ENCODE peak calls at places on chromosome 1, in nine cellular contexts. N is left ventricle myocardium inferior, K is hepatocyte, G is right atrium auricular region, X is tibial nerve, R is A549, Y is HL-60, J is uterus, I is IMR-90. L is an unnamed sample.
A peak's percentile ranks its signal among the peaks of the same experiment; 100 is the strongest.

GRCh38 chr1:223711173-223711572 is 1.2 kb upstream of the CAPN2 start:
- DNase-seq in R (no peak), N (no peak), G (no peak), Y (no peak), J (no peak), I (peak; percentile 60), X (peak; percentile 33), K (no peak), L (no peak)

GRCh38 chr1:39936724-39937491 is 18.0 kb upstream of the MFSD2A start:
- DNase-seq in R (no peak), Y (peak; percentile 89), X (peak; percentile 14), I (no peak), K (no peak), G (no peak), J (no peak), N (no peak), L (no peak)

GRCh38 chr1:239909894-239910293 is 181.8 kb upstream of the FMN2 start:
- DNase-seq in N (no peak), G (no peak), I (peak; percentile 75), X (peak; percentile 22), J (no peak), R (no peak), K (peak; percentile 73), Y (peak; percentile 89), L (no peak)

GRCh38 chr1:3733603-3734591 is 18.4 kb upstream of the CCDC27 start:
- DNase-seq in K (no peak), R (no peak), G (no peak), I (no peak), N (no peak), Y (no peak), X (no peak), J (no peak), L (no peak)

GRCh38 chr1:916173-917075 is 7.3 kb upstream of the SAMD11 start:
- DNase-seq in I (no peak), K (no peak), R (no peak), J (peak; percentile 65), N (peak; percentile 19), X (no peak), G (no peak), Y (no peak), L (peak; percentile 51)

GRCh38 chr1:13730751-13731482 is 30.9 kb downstream of the PRDM2 start:
- DNase-seq in G (peak; percentile 64), Y (peak; percentile 74), R (no peak), J (no peak), K (no peak), X (peak; percentile 28), I (peak; percentile 53), N (no peak), L (no peak)

GRCh38 chr1:216178266-216178665 is 245.0 kb downstream of the USH2A start:
- DNase-seq in I (peak; percentile 69), G (no peak), N (no peak), X (no peak), J (no peak), Y (no peak), R (no peak), K (no peak), L (no peak)

GRCh38 chr1:109895720-109896504 is 14.7 kb upstream of the CSF1 start:
- DNase-seq in N (peak; percentile 52), J (peak; percentile 59), I (peak; percentile 65), G (no peak), R (no peak), Y (no peak), X (no peak), K (no peak), L (no peak)

GRCh38 chr1:154943649-154944421 is 7.3 kb upstream of the PMVK start:
- DNase-seq in K (peak; percentile 65), G (no peak), J (no peak), X (peak; percentile 27), Y (peak; percentile 83), R (peak; percentile 70), N (no peak), I (peak; percentile 12), L (no peak)

GRCh38 chr1:167669209-167670139 is 39.4 kb downstream of the RCSD1 start:
- DNase-seq in K (no peak), N (no peak), X (no peak), J (no peak), R (no peak), G (no peak), I (no peak), Y (peak; percentile 10), L (no peak)

GRCh38 chr1:48254254-48254653 is 31.7 kb downstream of the SLC5A9 start:
- DNase-seq in J (no peak), N (no peak), X (no peak), Y (no peak), R (no peak), K (no peak), I (no peak), G (no peak), L (no peak)

GRCh38 chr1:86987446-86987845 is 73.0 kb downstream of the HS2ST1 start:
- DNase-seq in K (no peak), X (no peak), J (no peak), G (no peak), R (no peak), Y (no peak), N (no peak), I (no peak), L (no peak)

GRCh38 chr1:12556368-12556930 is 61.6 kb downstream of the DHRS3 start:
- DNase-seq in Y (no peak), I (peak; percentile 93), J (peak; percentile 66), N (peak; percentile 62), R (no peak), X (peak; percentile 75), K (peak; percentile 68), G (peak; percentile 84), L (no peak)

GRCh38 chr1:41905103-41905675 is 13.5 kb downstream of the HIVEP3 start:
- DNase-seq in I (no peak), J (no peak), R (no peak), G (no peak), N (no peak), X (no peak), Y (no peak), K (no peak), L (no peak)

GRCh38 chr1:16081636-16082035 is 8.2 kb upstream of the FAM131C start:
- DNase-seq in N (no peak), Y (no peak), J (no peak), X (no peak), I (no peak), R (no peak), K (no peak), G (no peak), L (no peak)

DNA sequence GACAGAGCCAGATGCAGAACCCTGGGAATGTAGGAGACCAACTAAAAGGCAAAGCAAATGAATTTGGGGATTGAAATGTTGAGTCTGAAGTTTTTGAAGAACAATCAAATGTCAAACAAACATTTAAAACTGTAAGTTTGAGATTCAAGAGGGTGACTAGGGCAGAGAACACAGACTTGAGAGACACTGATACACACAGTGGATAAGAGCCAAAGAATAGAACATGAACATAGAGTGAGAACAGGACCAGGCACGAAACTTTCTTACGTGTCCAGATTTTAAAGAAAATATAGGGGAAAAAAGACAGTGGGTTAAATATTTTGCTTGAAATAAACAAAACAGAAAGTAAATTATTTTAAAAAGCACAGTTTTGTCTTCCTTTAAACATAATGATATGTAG is 115.7 kb downstream of the DPYD start:
- DNase-seq in Y (no peak), J (no peak), X (no peak), G (no peak), N (no peak), K (no peak), R (no peak), I (no peak), L (no peak)
- TF ChIP-seq CTCF in Y (no peak), J (no peak), X (no peak), G (no peak), N (no peak), K (no peak), R (no peak), I (no peak), L (no peak)

GRCh38 chr1:66542314-66542713 is 8.4 kb downstream of the SGIP1 start:
- DNase-seq in K (no peak), Y (no peak), I (peak; percentile 63), R (no peak), G (no peak), J (no peak), N (no peak), X (no peak), L (no peak)
- H3K27ac ChIP-seq in K (peak overlapping the region; percentile 91), Y (no peak overlapping the region), I (peak overlapping the region; percentile 63), R (no peak overlapping the region), G (peak overlapping the region; percentile 72), J (peak overlapping the region; percentile 65), N (peak overlapping the region; percentile 78), X (no peak overlapping the region), L (no peak overlapping the region)

GRCh38 chr1:28369518-28370219 is at the start of gene PHACTR4:
- DNase-seq in G (peak; percentile 88), K (peak; percentile 96), N (peak; percentile 93), I (peak; percentile 91), J (peak; percentile 90), X (peak; percentile 81), R (peak; percentile 87), Y (peak; percentile 93), L (peak; percentile 94)

GRCh38 chr1:28369225-28369517 is 369 bp upstream of the PHACTR4 start:
- DNase-seq in R (no peak), J (no peak), G (no peak), I (no peak), X (no peak), N (no peak), K (no peak), Y (no peak), L (peak; percentile 23)

GRCh38 chr1:28370220-28371010 is 875 bp downstream of the PHACTR4 start:
- DNase-seq in J (no peak), R (peak; percentile 51), G (no peak), N (no peak), I (peak; percentile 48), K (no peak), X (peak; percentile 9), Y (peak; percentile 39), L (no peak)

GRCh38 chr1:28374297-28374696 is 4.8 kb downstream of the PHACTR4 start:
- DNase-seq in K (no peak), J (no peak), N (no peak), X (no peak), I (peak; percentile 82), G (no peak), Y (no peak), R (no peak), L (no peak)

GRCh38 chr1:28371011-28371378 is 1.5 kb downstream of the PHACTR4 start:
- DNase-seq in N (no peak), J (no peak), X (no peak), Y (no peak), K (no peak), R (no peak), I (no peak), G (no peak), L (no peak)
- H3K4me3 ChIP-seq in N (peak overlapping the region; percentile 89), J (no peak overlapping the region), X (no peak overlapping the region), Y (no peak overlapping the region), K (peak overlapping the region; percentile 44), R (peak overlapping the region; percentile 72), I (peak overlapping the region; percentile 66), G (no peak overlapping the region), L (peak overlapping the region; percentile 75)

DNA sequence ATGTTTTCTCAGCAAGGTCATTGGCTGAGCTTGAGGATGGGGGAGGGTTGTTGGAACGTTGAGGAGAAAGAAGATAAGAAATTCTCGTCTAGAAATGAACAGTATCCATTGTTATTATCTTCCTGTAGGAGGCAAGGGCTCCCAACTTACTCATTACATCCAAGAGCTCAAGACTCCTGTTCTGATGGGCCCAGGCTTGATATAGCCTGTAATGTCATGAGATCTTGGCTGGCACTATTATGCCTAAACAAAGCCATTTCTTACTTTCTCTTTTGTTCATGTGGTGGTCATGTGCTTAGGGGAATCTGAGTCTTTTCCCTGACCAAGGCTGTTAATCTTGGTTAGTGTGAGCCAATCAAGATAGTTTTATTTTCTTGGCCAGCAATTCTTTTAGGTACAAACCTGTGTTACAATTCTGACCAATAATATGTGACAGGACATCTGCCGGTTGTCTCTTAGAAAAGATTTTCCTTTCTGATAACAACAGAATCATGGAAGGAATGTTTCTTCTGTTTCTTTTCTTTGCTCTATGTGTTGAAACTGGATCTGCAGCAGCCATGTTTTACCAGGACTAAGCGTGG is 15.2 kb upstream of the IGSF3 start:
- DNase-seq in I (no peak), X (no peak), J (no peak), K (no peak), N (no peak), R (no peak), Y (no peak), G (no peak), L (no peak)
- TF ChIP-seq CTCF in I (no peak), X (no peak), J (no peak), K (no peak), N (no peak), R (no peak), Y (no peak), G (no peak), L (no peak)